ENCODE peak calls at places on chromosomes 6 and 20, in nine cellular contexts. One of them, this sample, is unnamed.
A peak's percentile ranks its signal among the peaks of the same experiment; 100 is the strongest.

GRCh38 chr20:49074521-49074920 is 28.4 kb downstream of the CSE1L start:
- DNase-seq in mesenchymal stem cell: no peak
- DNase-seq in A549: no peak
- DNase-seq in sciatic nerve: no peak
- DNase-seq in stimulated activated CD4-positive, alpha-beta T cell treated with anti-CD3 and anti-CD28 coated beads, TNF-alpha, amount 100 ng/mL, for 24 hours: no peak
- DNase-seq in stimulated activated CD8-positive, alpha-beta memory T cell treated with anti-CD3 and anti-CD28 coated beads, Interleukin-4, amount 100 ng/mL, for 48 hours: no peak
- DNase-seq in HCT116: no peak
- DNase-seq in stimulated activated naive CD4-positive, alpha-beta T cell: no peak
- DNase-seq in adrenal gland: no peak
- DNase-seq in this sample: no peak

GRCh38 chr6:154039231-154039842 is at the start of gene OPRM1:
- DNase-seq in stimulated activated CD4-positive, alpha-beta T cell treated with anti-CD3 and anti-CD28 coated beads, TNF-alpha, amount 100 ng/mL, for 24 hours: peak; percentile 24
- DNase-seq in A549: peak; percentile 2
- DNase-seq in mesenchymal stem cell: peak; percentile 47
- DNase-seq in stimulated activated CD8-positive, alpha-beta memory T cell treated with anti-CD3 and anti-CD28 coated beads, Interleukin-4, amount 100 ng/mL, for 48 hours: peak; percentile 58
- DNase-seq in stimulated activated naive CD4-positive, alpha-beta T cell: peak; percentile 17
- DNase-seq in HCT116: no peak
- DNase-seq in adrenal gland: peak; percentile 13
- DNase-seq in sciatic nerve: peak; percentile 64
- DNase-seq in this sample: peak; percentile 5

GRCh38 chr20:51636123-51636522 is 93.6 kb upstream of the NFATC2 start:
- DNase-seq in mesenchymal stem cell: no peak
- DNase-seq in sciatic nerve: no peak
- DNase-seq in HCT116: peak; percentile 51
- DNase-seq in stimulated activated CD8-positive, alpha-beta memory T cell treated with anti-CD3 and anti-CD28 coated beads, Interleukin-4, amount 100 ng/mL, for 48 hours: peak; percentile 39
- DNase-seq in stimulated activated CD4-positive, alpha-beta T cell treated with anti-CD3 and anti-CD28 coated beads, TNF-alpha, amount 100 ng/mL, for 24 hours: peak; percentile 25
- DNase-seq in A549: no peak
- DNase-seq in adrenal gland: no peak
- DNase-seq in stimulated activated naive CD4-positive, alpha-beta T cell: no peak
- DNase-seq in this sample: no peak

GRCh38 chr20:9298906-9299305 is 215.5 kb upstream of the LAMP5 start:
- DNase-seq in A549: no peak
- DNase-seq in adrenal gland: no peak
- DNase-seq in HCT116: no peak
- DNase-seq in sciatic nerve: no peak
- DNase-seq in stimulated activated CD4-positive, alpha-beta T cell treated with anti-CD3 and anti-CD28 coated beads, TNF-alpha, amount 100 ng/mL, for 24 hours: no peak
- DNase-seq in stimulated activated CD8-positive, alpha-beta memory T cell treated with anti-CD3 and anti-CD28 coated beads, Interleukin-4, amount 100 ng/mL, for 48 hours: no peak
- DNase-seq in mesenchymal stem cell: no peak
- DNase-seq in stimulated activated naive CD4-positive, alpha-beta T cell: no peak
- DNase-seq in this sample: no peak

GRCh38 chr6:33375143-33375649 is 16.4 kb upstream of the KIFC1 start:
- DNase-seq in HCT116: no peak
- DNase-seq in stimulated activated naive CD4-positive, alpha-beta T cell: no peak
- DNase-seq in stimulated activated CD4-positive, alpha-beta T cell treated with anti-CD3 and anti-CD28 coated beads, TNF-alpha, amount 100 ng/mL, for 24 hours: no peak
- DNase-seq in mesenchymal stem cell: peak; percentile 77
- DNase-seq in stimulated activated CD8-positive, alpha-beta memory T cell treated with anti-CD3 and anti-CD28 coated beads, Interleukin-4, amount 100 ng/mL, for 48 hours: no peak
- DNase-seq in A549: peak; percentile 25
- DNase-seq in sciatic nerve: peak; percentile 85
- DNase-seq in adrenal gland: peak; percentile 87
- DNase-seq in this sample: no peak

GRCh38 chr20:48826064-48826463 is 1.7 kb downstream of the PREX1 start:
- DNase-seq in sciatic nerve: no peak
- DNase-seq in mesenchymal stem cell: no peak
- DNase-seq in stimulated activated CD4-positive, alpha-beta T cell treated with anti-CD3 and anti-CD28 coated beads, TNF-alpha, amount 100 ng/mL, for 24 hours: no peak
- DNase-seq in adrenal gland: no peak
- DNase-seq in HCT116: no peak
- DNase-seq in stimulated activated naive CD4-positive, alpha-beta T cell: no peak
- DNase-seq in A549: no peak
- DNase-seq in stimulated activated CD8-positive, alpha-beta memory T cell treated with anti-CD3 and anti-CD28 coated beads, Interleukin-4, amount 100 ng/mL, for 48 hours: no peak
- DNase-seq in this sample: peak; percentile 54

GRCh38 chr6:166258854-166259276 is 49.3 kb downstream of the PRR18 start:
- DNase-seq in stimulated activated CD4-positive, alpha-beta T cell treated with anti-CD3 and anti-CD28 coated beads, TNF-alpha, amount 100 ng/mL, for 24 hours: peak; percentile 53
- DNase-seq in A549: no peak
- DNase-seq in stimulated activated naive CD4-positive, alpha-beta T cell: peak; percentile 3
- DNase-seq in HCT116: no peak
- DNase-seq in stimulated activated CD8-positive, alpha-beta memory T cell treated with anti-CD3 and anti-CD28 coated beads, Interleukin-4, amount 100 ng/mL, for 48 hours: peak; percentile 58
- DNase-seq in adrenal gland: peak; percentile 52
- DNase-seq in mesenchymal stem cell: peak; percentile 45
- DNase-seq in sciatic nerve: no peak
- DNase-seq in this sample: no peak

GRCh38 chr6:127792616-127793015 is 108.2 kb downstream of the THEMIS start:
- DNase-seq in adrenal gland: no peak
- DNase-seq in sciatic nerve: no peak
- DNase-seq in A549: no peak
- DNase-seq in stimulated activated CD8-positive, alpha-beta memory T cell treated with anti-CD3 and anti-CD28 coated beads, Interleukin-4, amount 100 ng/mL, for 48 hours: no peak
- DNase-seq in stimulated activated CD4-positive, alpha-beta T cell treated with anti-CD3 and anti-CD28 coated beads, TNF-alpha, amount 100 ng/mL, for 24 hours: no peak
- DNase-seq in mesenchymal stem cell: no peak
- DNase-seq in HCT116: no peak
- DNase-seq in stimulated activated naive CD4-positive, alpha-beta T cell: peak; percentile 67
- DNase-seq in this sample: no peak

GRCh38 chr6:21885532-21886089 is 292.1 kb downstream of the SOX4 start:
- DNase-seq in A549: peak; percentile 79
- DNase-seq in stimulated activated naive CD4-positive, alpha-beta T cell: no peak
- DNase-seq in HCT116: no peak
- DNase-seq in adrenal gland: peak; percentile 22
- DNase-seq in sciatic nerve: peak; percentile 73
- DNase-seq in stimulated activated CD8-positive, alpha-beta memory T cell treated with anti-CD3 and anti-CD28 coated beads, Interleukin-4, amount 100 ng/mL, for 48 hours: no peak
- DNase-seq in mesenchymal stem cell: peak; percentile 73
- DNase-seq in stimulated activated CD4-positive, alpha-beta T cell treated with anti-CD3 and anti-CD28 coated beads, TNF-alpha, amount 100 ng/mL, for 24 hours: no peak
- DNase-seq in this sample: no peak

GRCh38 chr6:3159805-3160781 is 2.7 kb upstream of the TUBB2A start:
- DNase-seq in mesenchymal stem cell: peak; percentile 84
- DNase-seq in HCT116: peak; percentile 33
- DNase-seq in adrenal gland: peak; percentile 68
- DNase-seq in stimulated activated CD8-positive, alpha-beta memory T cell treated with anti-CD3 and anti-CD28 coated beads, Interleukin-4, amount 100 ng/mL, for 48 hours: peak; percentile 51
- DNase-seq in A549: peak; percentile 64
- DNase-seq in stimulated activated CD4-positive, alpha-beta T cell treated with anti-CD3 and anti-CD28 coated beads, TNF-alpha, amount 100 ng/mL, for 24 hours: peak; percentile 44
- DNase-seq in stimulated activated naive CD4-positive, alpha-beta T cell: peak; percentile 68
- DNase-seq in sciatic nerve: no peak
- DNase-seq in this sample: peak; percentile 57

GRCh38 chr6:130132286-130132701 is 90.5 kb downstream of the SAMD3 start:
- DNase-seq in sciatic nerve: no peak
- DNase-seq in stimulated activated CD4-positive, alpha-beta T cell treated with anti-CD3 and anti-CD28 coated beads, TNF-alpha, amount 100 ng/mL, for 24 hours: peak; percentile 29
- DNase-seq in A549: no peak
- DNase-seq in stimulated activated naive CD4-positive, alpha-beta T cell: peak; percentile 88
- DNase-seq in mesenchymal stem cell: no peak
- DNase-seq in adrenal gland: no peak
- DNase-seq in stimulated activated CD8-positive, alpha-beta memory T cell treated with anti-CD3 and anti-CD28 coated beads, Interleukin-4, amount 100 ng/mL, for 48 hours: peak; percentile 57
- DNase-seq in HCT116: no peak
- DNase-seq in this sample: peak; percentile 73

GRCh38 chr6:45611502-45611901 is 233.8 kb upstream of the SUPT3H start:
- DNase-seq in mesenchymal stem cell: no peak
- DNase-seq in stimulated activated CD8-positive, alpha-beta memory T cell treated with anti-CD3 and anti-CD28 coated beads, Interleukin-4, amount 100 ng/mL, for 48 hours: no peak
- DNase-seq in A549: no peak
- DNase-seq in stimulated activated naive CD4-positive, alpha-beta T cell: no peak
- DNase-seq in stimulated activated CD4-positive, alpha-beta T cell treated with anti-CD3 and anti-CD28 coated beads, TNF-alpha, amount 100 ng/mL, for 24 hours: no peak
- DNase-seq in sciatic nerve: no peak
- DNase-seq in adrenal gland: no peak
- DNase-seq in HCT116: no peak
- DNase-seq in this sample: no peak

GRCh38 chr20:48556956-48557355 is 270.8 kb downstream of the PREX1 start:
- DNase-seq in mesenchymal stem cell: no peak
- DNase-seq in stimulated activated CD8-positive, alpha-beta memory T cell treated with anti-CD3 and anti-CD28 coated beads, Interleukin-4, amount 100 ng/mL, for 48 hours: no peak
- DNase-seq in sciatic nerve: no peak
- DNase-seq in adrenal gland: no peak
- DNase-seq in A549: no peak
- DNase-seq in stimulated activated CD4-positive, alpha-beta T cell treated with anti-CD3 and anti-CD28 coated beads, TNF-alpha, amount 100 ng/mL, for 24 hours: no peak
- DNase-seq in HCT116: no peak
- DNase-seq in stimulated activated naive CD4-positive, alpha-beta T cell: no peak
- DNase-seq in this sample: no peak

GRCh38 chr20:23643665-23644064 is 5.9 kb upstream of the CST3 start:
- DNase-seq in stimulated activated CD4-positive, alpha-beta T cell treated with anti-CD3 and anti-CD28 coated beads, TNF-alpha, amount 100 ng/mL, for 24 hours: no peak
- DNase-seq in stimulated activated CD8-positive, alpha-beta memory T cell treated with anti-CD3 and anti-CD28 coated beads, Interleukin-4, amount 100 ng/mL, for 48 hours: no peak
- DNase-seq in sciatic nerve: no peak
- DNase-seq in HCT116: no peak
- DNase-seq in mesenchymal stem cell: no peak
- DNase-seq in A549: no peak
- DNase-seq in stimulated activated naive CD4-positive, alpha-beta T cell: no peak
- DNase-seq in adrenal gland: no peak
- DNase-seq in this sample: no peak

GRCh38 chr6:53679446-53679933 is 13.9 kb upstream of the KLHL31 start:
- DNase-seq in stimulated activated naive CD4-positive, alpha-beta T cell: peak; percentile 8
- DNase-seq in stimulated activated CD4-positive, alpha-beta T cell treated with anti-CD3 and anti-CD28 coated beads, TNF-alpha, amount 100 ng/mL, for 24 hours: no peak
- DNase-seq in mesenchymal stem cell: peak; percentile 60
- DNase-seq in A549: peak; percentile 60
- DNase-seq in adrenal gland: no peak
- DNase-seq in sciatic nerve: no peak
- DNase-seq in stimulated activated CD8-positive, alpha-beta memory T cell treated with anti-CD3 and anti-CD28 coated beads, Interleukin-4, amount 100 ng/mL, for 48 hours: no peak
- DNase-seq in HCT116: peak; percentile 60
- DNase-seq in this sample: no peak

GRCh38 chr20:20241966-20242365 is 125.9 kb upstream of the INSM1 start:
- DNase-seq in sciatic nerve: no peak
- DNase-seq in mesenchymal stem cell: no peak
- DNase-seq in stimulated activated naive CD4-positive, alpha-beta T cell: no peak
- DNase-seq in stimulated activated CD4-positive, alpha-beta T cell treated with anti-CD3 and anti-CD28 coated beads, TNF-alpha, amount 100 ng/mL, for 24 hours: no peak
- DNase-seq in stimulated activated CD8-positive, alpha-beta memory T cell treated with anti-CD3 and anti-CD28 coated beads, Interleukin-4, amount 100 ng/mL, for 48 hours: no peak
- DNase-seq in adrenal gland: no peak
- DNase-seq in HCT116: no peak
- DNase-seq in A549: no peak
- DNase-seq in this sample: no peak